ENCODE peak calls at places on chromosomes 2 and 18, in ten cellular contexts. One of them, this sample, is unnamed. For H3K79me2, the result is how much of the 10 kb centered on the place peaks cover.

GRCh38 chr18:48023334-48024008 is 93.0 kb upstream of the SMAD2 start:
- DNase-seq in neural progenitor cell: peak
- DNase-seq in PC-9: peak
- DNase-seq in GM23248: peak
- DNase-seq in mammary epithelial cell: peak
- DNase-seq in SK-N-SH: peak
- DNase-seq in fibroblast of lung: peak
- DNase-seq in H1: no peak
- DNase-seq in GM12878: no peak
- DNase-seq in mesendoderm: peak
- DNase-seq in this sample: peak

GRCh38 chr2:76268928-76269327 is 558.2 kb upstream of the GCFC2 start:
- DNase-seq in neural progenitor cell: no peak
- DNase-seq in PC-9: no peak
- DNase-seq in GM23248: no peak
- DNase-seq in mammary epithelial cell: no peak
- DNase-seq in SK-N-SH: peak
- DNase-seq in fibroblast of lung: peak
- DNase-seq in H1: no peak
- DNase-seq in GM12878: no peak
- DNase-seq in mesendoderm: no peak
- DNase-seq in this sample: no peak

GRCh38 chr2:232951891-232952290 is 61.2 kb downstream of the NGEF start:
- DNase-seq in neural progenitor cell: no peak
- DNase-seq in PC-9: peak
- DNase-seq in GM23248: no peak
- DNase-seq in mammary epithelial cell: peak
- DNase-seq in SK-N-SH: no peak
- DNase-seq in fibroblast of lung: peak
- DNase-seq in H1: no peak
- DNase-seq in GM12878: no peak
- DNase-seq in mesendoderm: peak
- DNase-seq in this sample: no peak

GRCh38 chr2:163800889-163801498 is 65.2 kb upstream of the FIGN start:
- DNase-seq in neural progenitor cell: peak
- DNase-seq in PC-9: no peak
- DNase-seq in GM23248: peak
- DNase-seq in mammary epithelial cell: no peak
- DNase-seq in SK-N-SH: no peak
- DNase-seq in fibroblast of lung: peak
- DNase-seq in H1: no peak
- DNase-seq in GM12878: no peak
- DNase-seq in mesendoderm: peak
- DNase-seq in this sample: no peak

GRCh38 chr2:135667045-135667444 is 74.6 kb upstream of the UBXN4 start:
- DNase-seq in neural progenitor cell: no peak
- DNase-seq in PC-9: no peak
- DNase-seq in GM23248: no peak
- DNase-seq in mammary epithelial cell: no peak
- DNase-seq in SK-N-SH: no peak
- DNase-seq in fibroblast of lung: peak
- DNase-seq in H1: no peak
- DNase-seq in GM12878: no peak
- DNase-seq in mesendoderm: no peak
- DNase-seq in this sample: no peak

GRCh38 chr2:119290859-119291587 is 67.4 kb downstream of the STEAP3 start:
- DNase-seq in neural progenitor cell: peak
- DNase-seq in PC-9: peak
- DNase-seq in GM23248: peak
- DNase-seq in mammary epithelial cell: peak
- DNase-seq in SK-N-SH: peak
- DNase-seq in fibroblast of lung: peak
- DNase-seq in H1: peak
- DNase-seq in GM12878: no peak
- DNase-seq in mesendoderm: peak
- DNase-seq in this sample: peak

GRCh38 chr2:75560768-75561565 is at the start of gene EVA1A:
- DNase-seq in neural progenitor cell: peak
- DNase-seq in PC-9: peak
- DNase-seq in GM23248: peak
- DNase-seq in mammary epithelial cell: peak
- DNase-seq in SK-N-SH: peak
- DNase-seq in fibroblast of lung: peak
- DNase-seq in H1: peak
- DNase-seq in GM12878: no peak
- DNase-seq in mesendoderm: peak
- DNase-seq in this sample: no peak

GRCh38 chr2:27212626-27213471 is 781 bp upstream of the SLC5A6 start:
- DNase-seq in neural progenitor cell: peak
- DNase-seq in PC-9: no peak
- DNase-seq in GM23248: peak
- DNase-seq in mammary epithelial cell: peak
- DNase-seq in SK-N-SH: peak
- DNase-seq in fibroblast of lung: peak
- DNase-seq in H1: no peak
- DNase-seq in GM12878: no peak
- DNase-seq in mesendoderm: no peak
- DNase-seq in this sample: peak

GRCh38 chr18:28071199-28071598 is 105.7 kb downstream of the CDH2 start:
- DNase-seq in neural progenitor cell: no peak
- DNase-seq in PC-9: no peak
- DNase-seq in GM23248: no peak
- DNase-seq in mammary epithelial cell: no peak
- DNase-seq in SK-N-SH: no peak
- DNase-seq in fibroblast of lung: no peak
- DNase-seq in H1: no peak
- DNase-seq in GM12878: no peak
- DNase-seq in mesendoderm: no peak
- DNase-seq in this sample: no peak
- H3K79me2 ChIP-seq in neural progenitor cell: half or more
- H3K79me2 ChIP-seq in PC-9: under half
- H3K79me2 ChIP-seq in GM23248: half or more
- H3K79me2 ChIP-seq in mammary epithelial cell: under half
- H3K79me2 ChIP-seq in SK-N-SH: half or more
- H3K79me2 ChIP-seq in fibroblast of lung: under half
- H3K79me2 ChIP-seq in H1: under half
- H3K79me2 ChIP-seq in GM12878: under half
- H3K79me2 ChIP-seq in mesendoderm: under half
- H3K79me2 ChIP-seq in this sample: under half

GRCh38 chr2:66695211-66695735 is 260.3 kb downstream of the MEIS1 start:
- DNase-seq in neural progenitor cell: no peak
- DNase-seq in PC-9: no peak
- DNase-seq in GM23248: no peak
- DNase-seq in mammary epithelial cell: no peak
- DNase-seq in SK-N-SH: no peak
- DNase-seq in fibroblast of lung: no peak
- DNase-seq in H1: no peak
- DNase-seq in GM12878: no peak
- DNase-seq in mesendoderm: no peak
- DNase-seq in this sample: no peak

GRCh38 chr2:66692521-66692920 is 257.6 kb downstream of the MEIS1 start:
- DNase-seq in neural progenitor cell: no peak
- DNase-seq in PC-9: no peak
- DNase-seq in GM23248: no peak
- DNase-seq in mammary epithelial cell: no peak
- DNase-seq in SK-N-SH: no peak
- DNase-seq in fibroblast of lung: no peak
- DNase-seq in H1: no peak
- DNase-seq in GM12878: no peak
- DNase-seq in mesendoderm: no peak
- DNase-seq in this sample: no peak

GRCh38 chr2:66691199-66691975 is 256.5 kb downstream of the MEIS1 start:
- DNase-seq in neural progenitor cell: no peak
- DNase-seq in PC-9: no peak
- DNase-seq in GM23248: peak
- DNase-seq in mammary epithelial cell: no peak
- DNase-seq in SK-N-SH: no peak
- DNase-seq in fibroblast of lung: peak
- DNase-seq in H1: no peak
- DNase-seq in GM12878: no peak
- DNase-seq in mesendoderm: no peak
- DNase-seq in this sample: no peak

GRCh38 chr2:66694087-66694858 is 259.3 kb downstream of the MEIS1 start:
- DNase-seq in neural progenitor cell: no peak
- DNase-seq in PC-9: no peak
- DNase-seq in GM23248: no peak
- DNase-seq in mammary epithelial cell: no peak
- DNase-seq in SK-N-SH: no peak
- DNase-seq in fibroblast of lung: no peak
- DNase-seq in H1: no peak
- DNase-seq in GM12878: no peak
- DNase-seq in mesendoderm: peak
- DNase-seq in this sample: no peak

GRCh38 chr2:66693007-66693965 is 258.4 kb downstream of the MEIS1 start:
- DNase-seq in neural progenitor cell: no peak
- DNase-seq in PC-9: no peak
- DNase-seq in GM23248: no peak
- DNase-seq in mammary epithelial cell: no peak
- DNase-seq in SK-N-SH: no peak
- DNase-seq in fibroblast of lung: no peak
- DNase-seq in H1: no peak
- DNase-seq in GM12878: no peak
- DNase-seq in mesendoderm: no peak
- DNase-seq in this sample: no peak
- H3K27ac ChIP-seq in neural progenitor cell: no peak
- H3K27ac ChIP-seq in PC-9: no peak
- H3K27ac ChIP-seq in GM23248: no peak
- H3K27ac ChIP-seq in mammary epithelial cell: no peak
- H3K27ac ChIP-seq in SK-N-SH: no peak
- H3K27ac ChIP-seq in fibroblast of lung: no peak
- H3K27ac ChIP-seq in H1: no peak
- H3K27ac ChIP-seq in GM12878: no peak
- H3K27ac ChIP-seq in mesendoderm: no peak
- H3K27ac ChIP-seq in this sample: no peak

DNA sequence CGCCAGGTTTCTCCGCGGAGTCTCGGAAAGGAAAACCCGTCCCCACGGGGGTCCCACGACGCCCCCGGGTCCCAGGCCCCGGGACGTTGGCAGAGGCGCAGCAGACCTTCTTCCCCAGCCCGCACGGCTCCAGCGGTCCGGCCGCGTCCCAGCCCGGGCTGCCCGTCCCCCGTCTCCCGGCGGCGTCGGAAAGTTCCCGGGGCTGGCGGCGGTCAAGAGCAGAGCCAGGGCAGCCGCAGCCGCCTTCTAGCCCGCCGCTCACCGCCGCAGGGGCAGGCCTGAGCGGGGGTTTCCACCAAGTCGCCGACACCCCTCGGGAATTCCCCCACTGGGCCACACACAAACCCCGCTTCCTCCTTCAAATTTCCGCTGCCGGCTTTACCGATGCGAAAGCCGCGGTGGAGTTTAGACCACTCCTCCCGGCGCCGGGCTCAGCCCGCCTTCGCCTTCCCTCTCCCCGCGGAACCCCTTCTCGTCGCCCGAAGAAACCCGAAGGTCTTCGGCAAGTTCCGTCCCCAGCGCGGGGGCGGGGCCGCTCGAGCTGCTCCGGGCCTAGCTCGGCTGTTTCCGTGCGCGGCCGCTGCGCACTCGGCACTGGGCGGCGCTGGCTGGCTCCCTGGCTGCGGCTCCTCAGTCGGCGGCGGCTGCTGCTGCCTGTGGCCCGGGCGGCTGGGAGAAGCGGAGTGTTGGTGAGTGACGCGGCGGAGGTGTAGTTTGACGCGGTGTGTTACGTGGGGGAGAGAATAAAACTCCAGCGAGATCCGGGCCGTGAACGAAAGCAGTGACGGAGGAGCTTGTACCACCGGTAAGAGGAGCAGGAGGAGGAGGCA is at the start of gene CREB1:
- DNase-seq in neural progenitor cell: peak
- DNase-seq in PC-9: peak
- DNase-seq in GM23248: peak
- DNase-seq in mammary epithelial cell: peak
- DNase-seq in SK-N-SH: peak
- DNase-seq in fibroblast of lung: peak
- DNase-seq in H1: peak
- DNase-seq in GM12878: peak
- DNase-seq in mesendoderm: peak
- DNase-seq in this sample: peak
- H3K79me2 ChIP-seq in neural progenitor cell: under half
- H3K79me2 ChIP-seq in PC-9: under half
- H3K79me2 ChIP-seq in GM23248: half or more
- H3K79me2 ChIP-seq in mammary epithelial cell: half or more
- H3K79me2 ChIP-seq in SK-N-SH: half or more
- H3K79me2 ChIP-seq in fibroblast of lung: under half
- H3K79me2 ChIP-seq in H1: under half
- H3K79me2 ChIP-seq in GM12878: half or more
- H3K79me2 ChIP-seq in mesendoderm: under half
- H3K79me2 ChIP-seq in this sample: under half

GRCh38 chr2:85735691-85736090 is 18.1 kb upstream of the ATOH8 start:
- DNase-seq in neural progenitor cell: no peak
- DNase-seq in PC-9: no peak
- DNase-seq in GM23248: no peak
- DNase-seq in mammary epithelial cell: no peak
- DNase-seq in SK-N-SH: no peak
- DNase-seq in fibroblast of lung: no peak
- DNase-seq in H1: no peak
- DNase-seq in GM12878: no peak
- DNase-seq in mesendoderm: peak
- DNase-seq in this sample: no peak

GRCh38 chr2:85734015-85734414 is 19.8 kb upstream of the ATOH8 start:
- DNase-seq in neural progenitor cell: no peak
- DNase-seq in PC-9: no peak
- DNase-seq in GM23248: no peak
- DNase-seq in mammary epithelial cell: no peak
- DNase-seq in SK-N-SH: no peak
- DNase-seq in fibroblast of lung: no peak
- DNase-seq in H1: no peak
- DNase-seq in GM12878: no peak
- DNase-seq in mesendoderm: no peak
- DNase-seq in this sample: no peak

GRCh38 chr2:85736456-85737355 is 17.1 kb upstream of the ATOH8 start:
- DNase-seq in neural progenitor cell: no peak
- DNase-seq in PC-9: no peak
- DNase-seq in GM23248: peak
- DNase-seq in mammary epithelial cell: no peak
- DNase-seq in SK-N-SH: no peak
- DNase-seq in fibroblast of lung: no peak
- DNase-seq in H1: no peak
- DNase-seq in GM12878: no peak
- DNase-seq in mesendoderm: no peak
- DNase-seq in this sample: no peak

GRCh38 chr2:85733121-85733960 is 20.4 kb upstream of the ATOH8 start:
- DNase-seq in neural progenitor cell: no peak
- DNase-seq in PC-9: no peak
- DNase-seq in GM23248: no peak
- DNase-seq in mammary epithelial cell: no peak
- DNase-seq in SK-N-SH: no peak
- DNase-seq in fibroblast of lung: no peak
- DNase-seq in H1: no peak
- DNase-seq in GM12878: no peak
- DNase-seq in mesendoderm: no peak
- DNase-seq in this sample: no peak

DNA sequence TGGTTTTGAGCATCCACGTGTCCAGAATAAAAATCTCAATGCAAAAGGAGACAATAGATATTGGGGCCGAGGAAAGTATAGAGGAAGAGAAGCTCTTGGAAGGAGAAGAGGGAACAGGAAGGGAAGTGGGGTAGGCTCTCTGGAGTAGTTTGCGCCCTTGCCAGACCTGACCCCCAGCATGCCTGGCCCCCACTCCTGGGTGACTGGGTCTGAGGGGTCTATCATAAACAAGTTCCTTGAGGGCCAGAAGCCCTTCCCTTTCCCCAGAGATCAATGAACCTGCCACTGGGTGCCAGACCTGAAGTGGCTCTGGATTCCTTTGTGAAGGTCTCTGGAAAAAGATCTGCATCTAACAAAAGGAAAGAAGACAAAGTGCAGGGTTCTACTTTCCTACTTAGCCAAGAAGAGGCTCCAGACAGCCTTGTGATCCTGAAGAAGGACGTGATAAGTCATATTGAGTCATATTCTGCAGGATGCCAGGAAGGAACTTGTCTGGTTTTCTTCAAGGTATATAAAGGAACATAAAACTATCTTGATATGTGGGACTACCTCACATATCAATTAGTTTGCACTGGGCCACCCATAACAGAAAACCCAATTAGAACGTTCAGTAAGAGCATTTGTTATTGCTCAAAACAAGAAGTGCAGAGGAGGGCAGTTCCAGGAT is 18.7 kb upstream of the ATOH8 start:
- DNase-seq in neural progenitor cell: no peak
- DNase-seq in PC-9: no peak
- DNase-seq in GM23248: peak
- DNase-seq in mammary epithelial cell: no peak
- DNase-seq in SK-N-SH: no peak
- DNase-seq in fibroblast of lung: peak
- DNase-seq in H1: no peak
- DNase-seq in GM12878: no peak
- DNase-seq in mesendoderm: no peak
- DNase-seq in this sample: no peak
- H3K27ac ChIP-seq in neural progenitor cell: no peak
- H3K27ac ChIP-seq in PC-9: no peak
- H3K27ac ChIP-seq in GM23248: peak
- H3K27ac ChIP-seq in mammary epithelial cell: no peak
- H3K27ac ChIP-seq in SK-N-SH: peak
- H3K27ac ChIP-seq in fibroblast of lung: no peak
- H3K27ac ChIP-seq in H1: no peak
- H3K27ac ChIP-seq in GM12878: no peak
- H3K27ac ChIP-seq in mesendoderm: no peak
- H3K27ac ChIP-seq in this sample: no peak

This sample was measured in Karpas-422.